ENCODE peak calls at places on chromosomes 16 and 17, in four cellular contexts. One of them, this sample, is unnamed.

GRCh38 chr17:76082326-76083251 is 3.6 kb downstream of the ZACN start:
- DNase-seq in fibroblast of lung: no peak
- DNase-seq in SK-N-SH: peak
- DNase-seq in PC-9: no peak
- DNase-seq in this sample: no peak

GRCh38 chr17:850828-851759 is 68.9 kb downstream of the MRM3 start:
- DNase-seq in PC-9: no peak
- DNase-seq in fibroblast of lung: peak
- DNase-seq in SK-N-SH: peak
- DNase-seq in this sample: no peak

GRCh38 chr17:57523926-57524634 is 221.0 kb downstream of the CCDC182 start:
- DNase-seq in fibroblast of lung: peak
- DNase-seq in PC-9: no peak
- DNase-seq in SK-N-SH: no peak
- DNase-seq in this sample: no peak

GRCh38 chr17:74458835-74459234 is 7.6 kb upstream of the CD300A start:
- DNase-seq in PC-9: no peak
- DNase-seq in SK-N-SH: no peak
- DNase-seq in fibroblast of lung: no peak
- DNase-seq in this sample: no peak

GRCh38 chr17:62592305-62593099 is 35.0 kb upstream of the MRC2 start:
- DNase-seq in SK-N-SH: no peak
- DNase-seq in fibroblast of lung: no peak
- DNase-seq in PC-9: peak
- DNase-seq in this sample: no peak

GRCh38 chr17:29640413-29640812 is 17.7 kb upstream of the CORO6 start:
- DNase-seq in PC-9: no peak
- DNase-seq in SK-N-SH: no peak
- DNase-seq in fibroblast of lung: peak
- DNase-seq in this sample: no peak

GRCh38 chr16:11583889-11584565 is 2.7 kb downstream of the LITAF start:
- DNase-seq in SK-N-SH: no peak
- DNase-seq in PC-9: peak
- DNase-seq in fibroblast of lung: no peak
- DNase-seq in this sample: no peak

GRCh38 chr16:70331588-70332358 is 14.9 kb upstream of the DDX19A start:
- DNase-seq in fibroblast of lung: peak
- DNase-seq in PC-9: no peak
- DNase-seq in SK-N-SH: no peak
- DNase-seq in this sample: peak

GRCh38 chr16:65121870-65122723 is at the start of gene CDH11:
- DNase-seq in fibroblast of lung: peak
- DNase-seq in SK-N-SH: peak
- DNase-seq in PC-9: no peak
- DNase-seq in this sample: no peak

GRCh38 chr17:79757140-79757745 is 20.7 kb upstream of the CBX2 start:
- DNase-seq in SK-N-SH: no peak
- DNase-seq in PC-9: no peak
- DNase-seq in fibroblast of lung: no peak
- DNase-seq in this sample: no peak

GRCh38 chr16:53893731-53894435 is 189.9 kb downstream of the FTO start:
- DNase-seq in fibroblast of lung: peak
- DNase-seq in PC-9: peak
- DNase-seq in SK-N-SH: no peak
- DNase-seq in this sample: no peak

GRCh38 chr17:8698142-8699050 is 46.2 kb downstream of the CCDC42 start:
- DNase-seq in SK-N-SH: peak
- DNase-seq in fibroblast of lung: peak
- DNase-seq in PC-9: no peak
- DNase-seq in this sample: no peak

GRCh38 chr17:57762375-57762916 is 17.3 kb upstream of the CCDC182 start:
- DNase-seq in fibroblast of lung: no peak
- DNase-seq in PC-9: no peak
- DNase-seq in SK-N-SH: peak
- DNase-seq in this sample: no peak

GRCh38 chr17:29844339-29845048 is 85.5 kb downstream of the SSH2 start:
- DNase-seq in fibroblast of lung: peak
- DNase-seq in PC-9: no peak
- DNase-seq in SK-N-SH: peak
- DNase-seq in this sample: no peak

GRCh38 chr16:75197522-75198134 is 9.3 kb downstream of the CTRB2 start:
- DNase-seq in PC-9: no peak
- DNase-seq in SK-N-SH: peak
- DNase-seq in fibroblast of lung: no peak
- DNase-seq in this sample: no peak

GRCh38 chr17:71335212-71335611 is 785.6 kb upstream of the SOX9 start:
- DNase-seq in SK-N-SH: no peak
- DNase-seq in fibroblast of lung: no peak
- DNase-seq in PC-9: no peak
- DNase-seq in this sample: no peak

GRCh38 chr16:28511031-28511430 is 4.4 kb upstream of the IL27 start:
- DNase-seq in SK-N-SH: no peak
- DNase-seq in fibroblast of lung: no peak
- DNase-seq in PC-9: peak
- DNase-seq in this sample: no peak

GRCh38 chr16:86067936-86068335 is 169.0 kb downstream of the IRF8 start:
- DNase-seq in PC-9: no peak
- DNase-seq in fibroblast of lung: no peak
- DNase-seq in SK-N-SH: no peak
- DNase-seq in this sample: no peak
- H2AFZ ChIP-seq in PC-9: no peak
- H2AFZ ChIP-seq in fibroblast of lung: no peak
- H2AFZ ChIP-seq in SK-N-SH: no peak
- H2AFZ ChIP-seq in this sample: no peak

GRCh38 chr16:81401035-81401950 is 43.3 kb upstream of the CMIP start:
- DNase-seq in PC-9: peak
- DNase-seq in fibroblast of lung: peak
- DNase-seq in SK-N-SH: no peak
- DNase-seq in this sample: no peak

GRCh38 chr16:81405702-81406113 is 38.9 kb upstream of the CMIP start:
- DNase-seq in fibroblast of lung: peak
- DNase-seq in PC-9: peak
- DNase-seq in SK-N-SH: no peak
- DNase-seq in this sample: no peak

GRCh38 chr16:81399909-81400308 is 44.7 kb upstream of the CMIP start:
- DNase-seq in PC-9: no peak
- DNase-seq in fibroblast of lung: no peak
- DNase-seq in SK-N-SH: no peak
- DNase-seq in this sample: no peak

GRCh38 chr16:81403601-81404391 is 40.8 kb upstream of the CMIP start:
- DNase-seq in fibroblast of lung: peak
- DNase-seq in PC-9: peak
- DNase-seq in SK-N-SH: peak
- DNase-seq in this sample: peak

GRCh38 chr16:81403208-81403600 is 41.4 kb upstream of the CMIP start:
- DNase-seq in SK-N-SH: no peak
- DNase-seq in PC-9: no peak
- DNase-seq in fibroblast of lung: no peak
- DNase-seq in this sample: no peak
- H2AFZ ChIP-seq in SK-N-SH: no peak
- H2AFZ ChIP-seq in PC-9: no peak
- H2AFZ ChIP-seq in fibroblast of lung: no peak
- H2AFZ ChIP-seq in this sample: peak

GRCh38 chr16:86045601-86045971 is 146.6 kb downstream of the IRF8 start:
- DNase-seq in PC-9: no peak
- DNase-seq in SK-N-SH: no peak
- DNase-seq in fibroblast of lung: no peak
- DNase-seq in this sample: no peak
- H2AFZ ChIP-seq in PC-9: no peak
- H2AFZ ChIP-seq in SK-N-SH: no peak
- H2AFZ ChIP-seq in fibroblast of lung: no peak
- H2AFZ ChIP-seq in this sample: no peak

GRCh38 chr16:86414991-86415740 is 95.2 kb upstream of the FOXF1 start:
- DNase-seq in PC-9: no peak
- DNase-seq in fibroblast of lung: no peak
- DNase-seq in SK-N-SH: no peak
- DNase-seq in this sample: no peak
- H2AFZ ChIP-seq in PC-9: no peak
- H2AFZ ChIP-seq in fibroblast of lung: no peak
- H2AFZ ChIP-seq in SK-N-SH: no peak
- H2AFZ ChIP-seq in this sample: no peak

GRCh38 chr17:82751171-82751570 is 694 bp upstream of the TBCD start:
- DNase-seq in SK-N-SH: no peak
- DNase-seq in PC-9: no peak
- DNase-seq in fibroblast of lung: no peak
- DNase-seq in this sample: no peak
- H2AFZ ChIP-seq in SK-N-SH: peak
- H2AFZ ChIP-seq in PC-9: no peak
- H2AFZ ChIP-seq in fibroblast of lung: peak
- H2AFZ ChIP-seq in this sample: no peak

GRCh38 chr17:82231562-82232321 is 2.9 kb downstream of the SLC16A3 start:
- DNase-seq in SK-N-SH: no peak
- DNase-seq in PC-9: peak
- DNase-seq in fibroblast of lung: peak
- DNase-seq in this sample: no peak
- H2AFZ ChIP-seq in SK-N-SH: no peak
- H2AFZ ChIP-seq in PC-9: no peak
- H2AFZ ChIP-seq in fibroblast of lung: no peak
- H2AFZ ChIP-seq in this sample: no peak

GRCh38 chr17:18184143-18185007 is 747 bp downstream of the ALKBH5 start:
- DNase-seq in PC-9: no peak
- DNase-seq in SK-N-SH: no peak
- DNase-seq in fibroblast of lung: peak
- DNase-seq in this sample: peak
- H2AFZ ChIP-seq in PC-9: peak
- H2AFZ ChIP-seq in SK-N-SH: no peak
- H2AFZ ChIP-seq in fibroblast of lung: no peak
- H2AFZ ChIP-seq in this sample: no peak

GRCh38 chr17:33481652-33482051 is 188.6 kb upstream of the ASIC2 start:
- DNase-seq in fibroblast of lung: no peak
- DNase-seq in SK-N-SH: no peak
- DNase-seq in PC-9: no peak
- DNase-seq in this sample: no peak
- H2AFZ ChIP-seq in fibroblast of lung: no peak
- H2AFZ ChIP-seq in SK-N-SH: no peak
- H2AFZ ChIP-seq in PC-9: no peak
- H2AFZ ChIP-seq in this sample: no peak